ENCODE peak calls at places on chromosomes 4 and X, in six cellular contexts. One of them, this sample, is unnamed.

GRCh38 chr4:55127521-55127920 is 2.1 kb upstream of the KDR start:
- DNase-seq in HCT116: no peak
- DNase-seq in A549: no peak
- DNase-seq in SK-N-SH: no peak
- DNase-seq in GM23338: no peak
- DNase-seq in K562: no peak
- DNase-seq in this sample: no peak

GRCh38 chr4:80386281-80386886 is 50.9 kb downstream of the CFAP299 start:
- DNase-seq in HCT116: no peak
- DNase-seq in A549: no peak
- DNase-seq in SK-N-SH: no peak
- DNase-seq in GM23338: no peak
- DNase-seq in K562: no peak
- DNase-seq in this sample: no peak

GRCh38 chrX:70478521-70478920 is 33.9 kb downstream of the DLG3 start:
- DNase-seq in HCT116: no peak
- DNase-seq in A549: no peak
- DNase-seq in SK-N-SH: no peak
- DNase-seq in GM23338: no peak
- DNase-seq in K562: no peak
- DNase-seq in this sample: no peak

GRCh38 chr4:13399257-13399656 is 84.9 kb downstream of the RAB28 start:
- DNase-seq in HCT116: no peak
- DNase-seq in A549: no peak
- DNase-seq in SK-N-SH: no peak
- DNase-seq in GM23338: no peak
- DNase-seq in K562: peak
- DNase-seq in this sample: no peak

GRCh38 chr4:60019180-60019579 is 1180.9 kb upstream of the ADGRL3 start:
- DNase-seq in HCT116: no peak
- DNase-seq in A549: no peak
- DNase-seq in SK-N-SH: no peak
- DNase-seq in GM23338: peak
- DNase-seq in K562: no peak
- DNase-seq in this sample: no peak

GRCh38 chrX:149513713-149514427 is 8.8 kb upstream of the IDS start:
- DNase-seq in HCT116: no peak
- DNase-seq in A549: no peak
- DNase-seq in SK-N-SH: no peak
- DNase-seq in GM23338: no peak
- DNase-seq in K562: no peak
- DNase-seq in this sample: no peak

GRCh38 chrX:65516756-65517155 is 17.8 kb downstream of the LAS1L start:
- DNase-seq in HCT116: no peak
- DNase-seq in A549: no peak
- DNase-seq in SK-N-SH: no peak
- DNase-seq in GM23338: no peak
- DNase-seq in K562: no peak
- DNase-seq in this sample: no peak

GRCh38 chr4:3318561-3319021 is 25.8 kb downstream of the RGS12 start:
- DNase-seq in HCT116: no peak
- DNase-seq in A549: no peak
- DNase-seq in SK-N-SH: no peak
- DNase-seq in GM23338: peak
- DNase-seq in K562: peak
- DNase-seq in this sample: no peak

GRCh38 chrX:9341305-9342201 is 123.3 kb upstream of the TBL1X start:
- DNase-seq in HCT116: no peak
- DNase-seq in A549: peak
- DNase-seq in SK-N-SH: peak
- DNase-seq in GM23338: peak
- DNase-seq in K562: peak
- DNase-seq in this sample: no peak

GRCh38 chrX:154444755-154445246 is 860 bp downstream of the FAM50A start:
- DNase-seq in HCT116: no peak
- DNase-seq in A549: no peak
- DNase-seq in SK-N-SH: no peak
- DNase-seq in GM23338: no peak
- DNase-seq in K562: no peak
- DNase-seq in this sample: no peak

GRCh38 chr4:52643846-52644245 is 15.3 kb downstream of the USP46 start:
- DNase-seq in HCT116: peak
- DNase-seq in A549: no peak
- DNase-seq in SK-N-SH: peak
- DNase-seq in GM23338: no peak
- DNase-seq in K562: no peak
- DNase-seq in this sample: no peak

GRCh38 chr4:40305329-40306193 is 29.6 kb upstream of the CHRNA9 start:
- DNase-seq in HCT116: no peak
- DNase-seq in A549: no peak
- DNase-seq in SK-N-SH: no peak
- DNase-seq in GM23338: no peak
- DNase-seq in K562: no peak
- DNase-seq in this sample: no peak

GRCh38 chr4:8403981-8404380 is 36.5 kb downstream of the ACOX3 start:
- DNase-seq in HCT116: no peak
- DNase-seq in A549: no peak
- DNase-seq in SK-N-SH: peak
- DNase-seq in GM23338: no peak
- DNase-seq in K562: no peak
- DNase-seq in this sample: no peak

GRCh38 chrX:93874554-93874953 is 200.5 kb downstream of the FAM133A start:
- DNase-seq in HCT116: no peak
- DNase-seq in A549: no peak
- DNase-seq in SK-N-SH: peak
- DNase-seq in GM23338: peak
- DNase-seq in K562: peak
- DNase-seq in this sample: no peak

GRCh38 chr4:74217365-74217764 is 59.4 kb downstream of the MTHFD2L start:
- DNase-seq in HCT116: no peak
- DNase-seq in A549: no peak
- DNase-seq in SK-N-SH: no peak
- DNase-seq in GM23338: no peak
- DNase-seq in K562: peak
- DNase-seq in this sample: no peak

GRCh38 chr4:106707776-106708603 is 328.1 kb downstream of the DKK2 start:
- DNase-seq in HCT116: no peak
- DNase-seq in A549: no peak
- DNase-seq in SK-N-SH: no peak
- DNase-seq in GM23338: no peak
- DNase-seq in K562: no peak
- DNase-seq in this sample: no peak

GRCh38 chr4:118774321-118774720 is 61.6 kb downstream of the SEC24D start:
- DNase-seq in HCT116: no peak
- DNase-seq in A549: no peak
- DNase-seq in SK-N-SH: no peak
- DNase-seq in GM23338: no peak
- DNase-seq in K562: no peak
- DNase-seq in this sample: no peak

GRCh38 chr4:118774989-118775388 is 60.9 kb downstream of the SEC24D start:
- DNase-seq in HCT116: no peak
- DNase-seq in A549: no peak
- DNase-seq in SK-N-SH: no peak
- DNase-seq in GM23338: no peak
- DNase-seq in K562: no peak
- DNase-seq in this sample: no peak

GRCh38 chr4:118773082-118773792 is 62.7 kb downstream of the SEC24D start:
- DNase-seq in HCT116: no peak
- DNase-seq in A549: no peak
- DNase-seq in SK-N-SH: no peak
- DNase-seq in GM23338: no peak
- DNase-seq in K562: no peak
- DNase-seq in this sample: no peak

GRCh38 chr4:118775405-118775804 is 60.5 kb downstream of the SEC24D start:
- DNase-seq in HCT116: no peak
- DNase-seq in A549: no peak
- DNase-seq in SK-N-SH: no peak
- DNase-seq in GM23338: no peak
- DNase-seq in K562: no peak
- DNase-seq in this sample: no peak

DNA sequence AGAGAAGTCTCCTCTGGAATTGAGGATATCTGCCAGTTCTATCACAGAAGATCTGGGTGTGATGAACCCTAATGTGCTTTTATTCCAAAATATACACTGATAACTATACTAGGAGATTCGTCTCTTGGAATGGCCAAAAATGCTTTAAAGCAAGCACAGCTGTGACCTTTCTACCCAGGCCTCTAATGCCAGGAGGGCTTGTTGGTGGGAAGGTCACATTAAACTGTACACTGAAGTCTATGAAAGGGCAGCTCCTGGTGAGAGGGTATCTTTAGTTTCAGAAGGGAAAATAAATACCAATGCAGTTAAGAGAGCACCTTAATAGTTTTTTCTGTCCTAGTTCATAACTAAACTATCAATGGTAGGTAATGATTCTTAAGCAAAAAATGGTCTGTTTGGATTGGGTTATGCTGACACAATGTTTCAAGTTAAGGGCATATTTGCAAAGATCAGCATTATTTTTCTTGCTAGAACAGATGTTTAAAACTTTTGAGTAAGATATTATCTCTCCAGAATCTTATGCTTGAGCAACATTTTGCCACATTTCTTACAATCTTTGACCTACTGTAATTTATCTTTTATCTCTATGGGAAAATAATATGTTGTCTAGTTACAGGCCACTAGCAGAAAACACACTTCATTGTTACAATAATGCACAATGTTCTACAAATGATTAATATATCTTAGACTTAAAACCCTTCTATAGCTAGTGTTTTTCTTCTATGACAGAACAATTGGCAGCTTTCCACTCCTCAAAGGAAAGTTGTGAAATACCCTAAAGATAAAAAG is 59.6 kb downstream of the SEC24D start:
- DNase-seq in HCT116: no peak
- DNase-seq in A549: no peak
- DNase-seq in SK-N-SH: no peak
- DNase-seq in GM23338: no peak
- DNase-seq in K562: no peak
- DNase-seq in this sample: no peak
- H3K4me3 ChIP-seq in HCT116: no peak
- H3K4me3 ChIP-seq in A549: no peak
- H3K4me3 ChIP-seq in SK-N-SH: no peak
- H3K4me3 ChIP-seq in GM23338: no peak
- H3K4me3 ChIP-seq in K562: no peak
- H3K4me3 ChIP-seq in this sample: no peak

DNA sequence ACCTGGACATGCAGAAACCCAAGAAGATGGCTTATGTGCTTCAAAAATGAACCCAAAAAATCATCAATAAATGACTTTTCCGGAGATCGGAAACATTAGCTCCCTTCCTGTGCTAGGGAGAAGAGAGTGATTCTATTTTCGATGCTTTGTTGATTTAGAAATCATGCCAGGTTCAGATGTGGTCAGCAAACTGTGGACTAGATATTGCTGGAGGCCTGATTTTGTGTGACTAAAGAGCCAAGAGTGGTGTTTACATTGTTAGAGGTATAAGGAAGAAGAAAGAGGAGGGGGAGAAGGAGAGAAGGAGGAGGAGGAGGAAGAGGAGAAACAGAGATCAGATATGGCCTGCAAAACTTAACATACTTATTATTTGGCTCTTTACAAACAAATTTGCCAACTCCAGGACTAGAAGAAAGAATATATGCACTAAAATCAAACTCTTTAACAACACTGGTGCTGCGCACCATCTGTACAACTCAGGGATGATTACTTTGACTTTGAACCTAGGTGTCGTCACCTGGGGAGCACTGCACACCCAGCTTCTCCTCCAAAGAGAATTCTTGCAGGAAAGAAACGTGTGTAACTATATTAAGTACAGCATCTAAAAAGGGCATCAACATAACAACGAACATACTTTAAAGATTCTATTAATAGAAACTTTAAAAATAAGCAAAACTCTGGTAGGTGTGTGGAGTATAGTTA is 664.9 kb upstream of the LCORL start:
- DNase-seq in HCT116: no peak
- DNase-seq in A549: no peak
- DNase-seq in SK-N-SH: no peak
- DNase-seq in GM23338: no peak
- DNase-seq in K562: no peak
- DNase-seq in this sample: no peak
- TF ChIP-seq REST in HCT116: no peak
- TF ChIP-seq REST in A549: no peak
- TF ChIP-seq REST in SK-N-SH: no peak
- TF ChIP-seq REST in GM23338: no peak
- TF ChIP-seq REST in K562: no peak
- TF ChIP-seq REST in this sample: no peak

GRCh38 chr4:150584198-150584593 is 2.2 kb downstream of the MAB21L2 start:
- DNase-seq in HCT116: no peak
- DNase-seq in A549: no peak
- DNase-seq in SK-N-SH: no peak
- DNase-seq in GM23338: no peak
- DNase-seq in K562: no peak
- DNase-seq in this sample: no peak
- H3K4me3 ChIP-seq in HCT116: no peak
- H3K4me3 ChIP-seq in A549: no peak
- H3K4me3 ChIP-seq in SK-N-SH: peak
- H3K4me3 ChIP-seq in GM23338: peak
- H3K4me3 ChIP-seq in K562: no peak
- H3K4me3 ChIP-seq in this sample: no peak

GRCh38 chrX:115649461-115650063 is 88.6 kb downstream of the PLS3 start:
- DNase-seq in HCT116: no peak
- DNase-seq in A549: no peak
- DNase-seq in SK-N-SH: no peak
- DNase-seq in GM23338: peak
- DNase-seq in K562: no peak
- DNase-seq in this sample: no peak
- TF ChIP-seq REST in HCT116: no peak
- TF ChIP-seq REST in A549: no peak
- TF ChIP-seq REST in SK-N-SH: no peak
- TF ChIP-seq REST in GM23338: no peak
- TF ChIP-seq REST in K562: no peak
- TF ChIP-seq REST in this sample: no peak

This sample was measured in Panc1.